ENCODE peak calls at places on chromosomes 3 and 15, in five cellular contexts. O is mammary epithelial cell, Q is neural progenitor cell, B is HepG2, L is fibroblast of lung. N is an unnamed sample. For H3K4me1, the result is how much of the 10 kb centered on the place peaks cover.

GRCh38 chr3:32460031-32460749 is 42.5 kb downstream of the CMTM6 start:
- DNase-seq in O (no peak), Q (peak), B (no peak), L (no peak), N (no peak)

GRCh38 chr15:90036806-90037509 is 35.8 kb downstream of the ZNF710 start:
- DNase-seq in O (no peak), Q (no peak), B (no peak), L (no peak), N (no peak)

GRCh38 chr3:12468757-12469156 is 15.5 kb upstream of the TSEN2 start:
- DNase-seq in O (no peak), Q (no peak), B (no peak), L (peak), N (no peak)

GRCh38 chr15:101498731-101499480 is 9.4 kb upstream of the PCSK6 start:
- DNase-seq in O (no peak), Q (no peak), B (no peak), L (no peak), N (no peak)

GRCh38 chr15:39720721-39721611 is 61.7 kb downstream of the FSIP1 start:
- DNase-seq in O (peak), Q (no peak), B (no peak), L (peak), N (peak)

GRCh38 chr3:120560304-120561250 is 35.6 kb upstream of the NDUFB4 start:
- DNase-seq in O (no peak), Q (peak), B (no peak), L (peak), N (no peak)

GRCh38 chr3:166013073-166013679 is 176.0 kb upstream of the BCHE start:
- DNase-seq in O (peak), Q (peak), B (peak), L (peak), N (peak)

GRCh38 chr3:126315083-126315658 is 42.0 kb downstream of the KLF15 start:
- DNase-seq in O (no peak), Q (no peak), B (no peak), L (no peak), N (no peak)

GRCh38 chr3:45211466-45212094 is 14.5 kb downstream of the TMEM158 start:
- DNase-seq in O (no peak), Q (no peak), B (no peak), L (no peak), N (peak)

GRCh38 chr15:83118968-83119367 is 11.5 kb downstream of the TM6SF1 start:
- DNase-seq in O (no peak), Q (no peak), B (no peak), L (no peak), N (no peak)

GRCh38 chr3:53149699-53150098 is 11.3 kb upstream of the PRKCD start:
- DNase-seq in O (no peak), Q (no peak), B (no peak), L (no peak), N (no peak)

GRCh38 chr15:100616700-100617099 is 14.3 kb downstream of the ASB7 start:
- DNase-seq in O (no peak), Q (no peak), B (no peak), L (no peak), N (no peak)

GRCh38 chr15:34754171-34754580 is 622 bp downstream of the GJD2 start:
- DNase-seq in O (no peak), Q (peak), B (no peak), L (no peak), N (no peak)
- H3K4me1 ChIP-seq in O (under half), Q (under half), B (under half), L (under half), N (under half)

GRCh38 chr3:184176377-184177330 is 2.0 kb downstream of the AP2M1 start:
- DNase-seq in O (peak), Q (peak), B (peak), L (peak), N (peak)

GRCh38 chr3:184174646-184175492 is at the start of gene AP2M1:
- DNase-seq in O (peak), Q (peak), B (peak), L (peak), N (peak)

GRCh38 chr3:184174278-184174645 is 393 bp upstream of the AP2M1 start:
- DNase-seq in O (no peak), Q (no peak), B (no peak), L (no peak), N (no peak)

GRCh38 chr3:184175981-184176376 is 1.3 kb downstream of the AP2M1 start:
- DNase-seq in O (no peak), Q (no peak), B (no peak), L (no peak), N (peak)

GRCh38 chr3:184175506-184175905 is 851 bp downstream of the AP2M1 start:
- DNase-seq in O (no peak), Q (no peak), B (no peak), L (no peak), N (peak)
- H2AFZ ChIP-seq in O (peak), Q (no peak), B (no peak), L (no peak), N (no peak)

DNA sequence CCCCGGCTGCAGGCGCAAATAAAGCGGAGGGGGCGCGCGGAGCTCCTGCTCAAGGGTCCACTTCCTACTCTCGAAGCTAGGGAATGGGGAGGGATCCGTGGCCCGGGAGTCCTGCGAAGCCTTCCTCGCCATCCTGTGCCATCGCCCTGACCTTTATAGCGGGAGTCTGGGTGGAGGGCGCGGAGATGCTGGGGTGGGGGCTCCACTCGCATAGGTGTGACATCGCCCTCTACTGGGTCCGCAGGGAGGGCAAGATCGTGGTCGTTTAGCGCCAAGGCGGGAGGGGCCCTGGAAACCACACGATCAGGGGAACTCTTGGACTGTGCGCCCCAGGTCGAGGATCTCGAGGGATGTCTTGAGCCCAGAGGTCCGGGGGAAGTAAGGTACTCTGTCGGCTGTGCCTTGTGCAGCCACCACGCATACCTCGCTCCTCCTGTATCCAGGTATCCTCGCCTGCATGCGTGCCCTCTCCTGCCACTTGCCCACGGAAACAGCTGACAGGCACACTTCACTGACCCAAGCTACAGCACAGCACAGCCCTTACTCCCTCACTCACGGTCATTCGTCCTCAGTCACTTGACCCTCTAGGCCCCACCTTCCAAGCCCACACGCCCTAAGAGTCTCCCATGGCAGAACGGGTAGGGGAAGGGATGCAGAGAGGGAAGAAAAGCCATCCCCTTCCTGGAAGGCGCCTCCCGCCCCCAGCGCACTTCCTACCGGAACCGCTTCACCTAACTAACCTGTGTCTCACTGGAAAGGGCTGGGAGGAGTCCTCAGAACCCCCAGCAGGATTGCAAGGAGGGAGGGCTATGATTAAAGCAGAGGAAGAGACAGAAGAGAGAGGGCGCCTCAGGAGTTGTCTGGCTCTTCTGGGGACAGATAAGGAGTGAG is 22.7 kb downstream of the EPHB3 start:
- DNase-seq in O (no peak), Q (peak), B (no peak), L (no peak), N (no peak)
- TF ChIP-seq EZH2 in O (no peak), Q (no peak), B (no peak), L (no peak), N (no peak)

GRCh38 chr15:45162771-45163507 is 24.8 kb downstream of the SHF start:
- DNase-seq in O (peak), Q (peak), B (peak), L (peak), N (peak)
- H3K4me1 ChIP-seq in O (under half), Q (under half), B (under half), L (under half), N (under half)

DNA sequence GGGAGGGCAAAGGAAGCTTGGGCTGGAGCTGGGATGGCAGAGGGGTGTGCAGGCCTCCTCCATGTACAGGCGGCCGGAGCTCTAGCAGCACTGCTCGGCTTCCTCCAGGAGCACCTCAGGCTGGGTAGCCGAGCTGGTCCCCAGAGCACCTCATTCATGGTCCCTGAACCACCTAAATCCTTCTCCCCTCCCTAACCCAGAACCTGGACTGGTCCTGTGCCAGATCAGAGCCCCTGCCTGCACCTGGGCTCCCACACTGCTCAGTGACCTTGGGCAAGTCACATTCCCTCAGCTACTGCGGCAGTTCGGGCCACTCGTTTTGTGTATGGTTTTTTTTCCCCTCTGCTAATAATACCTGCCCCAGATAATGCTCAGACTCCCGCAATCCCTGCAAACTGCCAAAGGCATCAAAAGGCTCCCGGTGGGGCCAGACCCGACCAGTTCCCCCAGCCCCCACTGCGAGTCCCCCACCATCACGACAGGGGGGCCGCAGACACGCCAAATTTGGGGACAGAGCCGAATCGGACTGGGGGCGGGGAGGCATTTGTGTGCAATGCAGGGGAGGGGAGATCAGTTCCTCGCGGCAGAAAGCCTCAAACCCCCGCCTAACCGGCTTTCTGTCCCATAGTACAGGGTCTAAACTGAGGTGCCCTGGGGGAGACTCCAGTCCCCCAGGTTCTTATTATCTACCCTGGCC is 1.3 kb downstream of the SEMA7A start:
- DNase-seq in O (no peak), Q (peak), B (no peak), L (no peak), N (peak)
- H2AFZ ChIP-seq in O (peak), Q (peak), B (no peak), L (no peak), N (no peak)

GRCh38 chr15:93089855-93090305 is 869 bp upstream of the RGMA start:
- DNase-seq in O (no peak), Q (peak), B (no peak), L (no peak), N (no peak)
- TF ChIP-seq EZH2 in O (no peak), Q (no peak), B (peak), L (peak), N (peak)

DNA sequence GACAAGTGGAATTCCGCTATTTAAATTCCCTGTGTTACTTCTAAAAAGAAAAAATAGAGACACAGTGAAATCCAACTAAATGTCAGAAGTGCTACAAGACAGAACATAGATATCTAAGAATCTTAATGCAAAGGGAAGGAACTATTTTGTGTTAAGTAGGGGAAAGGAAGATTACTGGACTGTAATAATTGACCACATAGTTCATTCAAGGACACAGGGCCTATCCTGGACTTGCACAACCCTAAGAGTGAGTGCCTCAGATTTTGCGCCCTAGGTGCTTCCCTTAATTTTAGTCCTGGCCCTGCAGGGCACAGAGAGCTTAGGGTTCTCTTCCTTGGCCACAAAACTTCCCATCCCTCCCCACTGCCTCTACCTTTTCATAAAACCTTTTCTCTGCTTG is 3.5 kb upstream of the IL20RB start:
- DNase-seq in O (no peak), Q (no peak), B (no peak), L (peak), N (peak)
- H3K4me1 ChIP-seq in O (half or more), Q (under half), B (under half), L (under half), N (under half)

DNA sequence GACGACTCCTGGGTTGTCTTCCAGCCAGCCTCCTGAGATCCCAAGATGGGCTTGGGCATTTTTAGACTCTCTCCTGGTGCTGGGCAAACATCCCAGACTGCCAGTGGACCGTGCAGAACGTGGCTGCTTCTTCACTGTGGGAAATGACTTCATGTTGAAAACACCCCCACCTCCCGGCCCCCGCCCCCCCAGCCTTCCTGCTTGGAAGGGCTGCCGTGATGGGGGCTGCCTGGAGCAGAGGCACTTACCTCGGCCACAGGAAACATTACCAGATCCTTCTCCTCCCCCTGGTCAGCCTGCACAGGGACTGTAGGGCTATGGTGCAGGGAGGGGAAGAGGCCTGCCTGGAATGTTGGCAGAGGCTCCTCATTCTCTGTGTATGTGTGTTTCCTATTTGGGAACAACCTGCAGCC is 90.9 kb downstream of the ANP32A start:
- DNase-seq in O (no peak), Q (no peak), B (no peak), L (peak), N (peak)
- H2AFZ ChIP-seq in O (no peak), Q (no peak), B (no peak), L (no peak), N (no peak)